ENCODE peak calls at places on chromosomes 3 and 15, in eight cellular contexts. D, B, Q, R, H, G, A and C are unnamed samples.

GRCh38 chr3:9955067-9955502 is 2.9 kb upstream of the PRRT3 start:
- DNase-seq in G (no peak), Q (no peak), A (no peak), H (no peak), B (no peak), D (no peak), R (no peak), C (peak; percentile 66)

GRCh38 chr3:36165509-36165908 is 214.8 kb upstream of the STAC start:
- DNase-seq in R (no peak), B (no peak), A (no peak), Q (no peak), D (no peak), H (no peak), G (no peak), C (no peak)

GRCh38 chr3:40593351-40593750 is 68.6 kb downstream of the ZNF621 start:
- DNase-seq in G (no peak), B (no peak), A (no peak), H (no peak), Q (no peak), D (no peak), R (no peak), C (no peak)

GRCh38 chr15:85826756-85827515 is 32.2 kb upstream of the KLHL25 start:
- DNase-seq in A (no peak), H (no peak), R (no peak), D (no peak), G (no peak), Q (no peak), B (no peak), C (no peak)

GRCh38 chr3:24273491-24273890 is 221.2 kb downstream of the THRB start:
- DNase-seq in R (no peak), D (peak; percentile 11), B (no peak), Q (no peak), H (no peak), A (no peak), G (peak; percentile 88), C (no peak)

GRCh38 chr3:195004512-195005250 is 266.3 kb downstream of the XXYLT1 start:
- DNase-seq in Q (no peak), D (no peak), H (no peak), B (no peak), R (no peak), G (no peak), A (no peak), C (no peak)

GRCh38 chr15:64455951-64456350 is 4.4 kb upstream of the ZNF609 start:
- DNase-seq in A (peak; percentile 20), R (no peak), Q (no peak), H (no peak), G (no peak), D (no peak), B (no peak), C (no peak)

GRCh38 chr3:187101184-187102072 is 37.9 kb downstream of the RPL39L start:
- DNase-seq in D (peak; percentile 48), Q (no peak), B (peak; percentile 45), R (peak; percentile 72), G (no peak), H (no peak), A (peak; percentile 77), C (peak; percentile 65)

GRCh38 chr3:172751188-172751571 is 654 bp downstream of the ECT2 start:
- DNase-seq in R (no peak), H (no peak), Q (no peak), D (peak; percentile 32), B (no peak), G (peak; percentile 25), A (no peak), C (no peak)

GRCh38 chr3:57872606-57873005 is 116.5 kb downstream of the SLMAP start:
- DNase-seq in Q (no peak), G (no peak), H (no peak), B (no peak), R (no peak), D (no peak), A (no peak), C (no peak)

GRCh38 chr3:67381667-67382272 is 272.6 kb downstream of the SUCLG2 start:
- DNase-seq in B (no peak), A (no peak), Q (no peak), D (peak; percentile 14), R (no peak), G (peak; percentile 33), H (no peak), C (peak; percentile 29)

GRCh38 chr15:51077565-51078153 is 17.0 kb downstream of the TNFAIP8L3 start:
- DNase-seq in B (peak; percentile 77), R (peak; percentile 66), G (no peak), A (peak; percentile 71), H (no peak), D (peak; percentile 49), Q (no peak), C (no peak)

GRCh38 chr3:193605876-193606275 is 12.9 kb downstream of the OPA1 start:
- DNase-seq in B (no peak), Q (no peak), D (peak; percentile 79), H (peak; percentile 41), G (peak; percentile 88), R (no peak), A (peak; percentile 55), C (peak; percentile 66)

GRCh38 chr15:43912991-43913927 is 86.5 kb downstream of the WDR76 start:
- DNase-seq in R (no peak), G (peak; percentile 96), B (no peak), D (no peak), H (peak; percentile 93), A (no peak), Q (peak; percentile 93), C (peak; percentile 47)

GRCh38 chr3:194804796-194805195 is 119.1 kb downstream of the FAM43A start:
- DNase-seq in Q (no peak), B (no peak), D (no peak), G (no peak), A (no peak), H (no peak), R (no peak), C (no peak)

GRCh38 chr3:190056795-190057194 is 63.9 kb downstream of the P3H2 start:
- DNase-seq in G (no peak), D (no peak), H (no peak), B (no peak), Q (no peak), A (no peak), R (no peak), C (peak; percentile 26)

GRCh38 chr15:31296304-31297220 is 30.1 kb upstream of the KLF13 start:
- DNase-seq in B (peak; percentile 88), R (no peak), G (peak; percentile 90), A (peak; percentile 74), Q (no peak), D (peak; percentile 90), H (no peak), C (peak; percentile 53)

GRCh38 chr15:47715856-47716445 is 1.4 kb upstream of the SEMA6D start:
- DNase-seq in G (no peak), Q (no peak), R (no peak), B (no peak), H (no peak), A (no peak), D (no peak), C (no peak)

GRCh38 chr3:179716811-179717210 is 64.0 kb downstream of the USP13 start:
- DNase-seq in B (no peak), D (no peak), Q (no peak), A (no peak), R (no peak), H (no peak), G (no peak), C (no peak)

GRCh38 chr3:33144433-33144832 is 30.6 kb downstream of the CRTAP start:
- DNase-seq in G (peak; percentile 21), A (no peak), D (no peak), Q (no peak), R (no peak), B (no peak), H (no peak), C (no peak)

GRCh38 chr3:94336076-94336741 is 273.3 kb downstream of the NSUN3 start:
- DNase-seq in H (peak; percentile 15), A (peak; percentile 7), Q (no peak), D (no peak), R (no peak), B (no peak), G (peak; percentile 81), C (peak; percentile 78)

GRCh38 chr15:67372563-67372962 is 118.0 kb downstream of the IQCH start:
- DNase-seq in B (no peak), D (no peak), Q (no peak), G (no peak), A (no peak), H (no peak), R (no peak), C (no peak)

GRCh38 chr3:121836069-121836468 is 1.1 kb downstream of the EAF2 start:
- DNase-seq in A (no peak), H (no peak), B (no peak), G (no peak), R (no peak), Q (no peak), D (no peak), C (no peak)

GRCh38 chr3:159796744-159797143 is 191.9 kb upstream of the IL12A start:
- DNase-seq in D (no peak), B (no peak), H (no peak), Q (no peak), R (no peak), G (peak; percentile 37), A (no peak), C (no peak)

GRCh38 chr15:65394280-65394789 is 16.5 kb upstream of the IGDCC3 start:
- DNase-seq in D (no peak), Q (no peak), R (no peak), H (no peak), G (no peak), B (no peak), A (no peak), C (no peak)

DNA sequence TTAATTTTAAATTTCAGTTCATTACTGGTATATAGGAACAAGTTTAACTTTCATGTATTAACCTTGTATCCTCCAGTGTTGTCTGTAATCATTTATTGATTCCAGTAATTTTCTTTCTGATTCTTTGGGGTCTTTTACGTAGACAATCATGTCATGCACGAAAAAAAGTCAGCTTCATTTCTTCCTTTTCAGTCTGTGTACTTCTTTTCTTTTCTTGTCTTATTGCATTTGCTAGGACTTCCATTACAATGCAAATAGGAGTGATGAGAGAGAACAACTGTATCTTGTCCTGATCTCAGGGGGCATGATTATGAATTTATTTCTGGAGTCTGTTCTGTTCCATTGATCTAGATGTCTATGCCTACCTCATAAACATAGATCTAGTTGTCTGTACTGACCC is 56.5 kb downstream of the STT3B start:
- DNase-seq in A (no peak), G (no peak), Q (no peak), R (no peak), B (no peak), D (no peak), H (no peak), C (no peak)
- H3K9me3 ChIP-seq in A (peaks cover 8% of the 10 kb centered on the region), G (no peaks in the 10 kb centered on the region), Q (no peaks in the 10 kb centered on the region), R (peaks cover 33% of the 10 kb centered on the region), B (no peaks in the 10 kb centered on the region), D (no peaks in the 10 kb centered on the region), H (peaks cover 11% of the 10 kb centered on the region), C (no peaks in the 10 kb centered on the region)

GRCh38 chr15:69719527-69719926 is 266.9 kb downstream of the RPLP1 start:
- DNase-seq in Q (no peak), H (no peak), B (no peak), G (no peak), R (no peak), A (peak; percentile 44), D (peak; percentile 67), C (no peak)
- H3K4me1 ChIP-seq in Q (peaks cover 7% of the 10 kb centered on the region), H (no peaks in the 10 kb centered on the region), B (no peaks in the 10 kb centered on the region), G (peaks cover 12% of the 10 kb centered on the region), R (peaks cover 12% of the 10 kb centered on the region), A (no peaks in the 10 kb centered on the region), D (no peaks in the 10 kb centered on the region), C (peaks cover 7% of the 10 kb centered on the region)

GRCh38 chr3:69997486-69998307 is 1.8 kb upstream of the SAMMSON start:
- DNase-seq in H (no peak), G (no peak), A (no peak), D (no peak), B (no peak), Q (no peak), R (no peak), C (no peak)
- H3K36me3 ChIP-seq in H (no peaks in the 10 kb centered on the region), G (no peaks in the 10 kb centered on the region), A (no peaks in the 10 kb centered on the region), D (no peaks in the 10 kb centered on the region), B (no peaks in the 10 kb centered on the region), Q (no peaks in the 10 kb centered on the region), R (no peaks in the 10 kb centered on the region), C (no peaks in the 10 kb centered on the region)

GRCh38 chr3:175957427-175957826 is 1098.3 kb downstream of the NAALADL2 start:
- DNase-seq in Q (no peak), B (no peak), D (no peak), G (no peak), R (no peak), H (no peak), A (no peak), C (no peak)
- H3K9me3 ChIP-seq in Q (no peaks in the 10 kb centered on the region), B (no peaks in the 10 kb centered on the region), D (no peaks in the 10 kb centered on the region), G (no peaks in the 10 kb centered on the region), R (no peaks in the 10 kb centered on the region), H (no peaks in the 10 kb centered on the region), A (no peaks in the 10 kb centered on the region), C (no peaks in the 10 kb centered on the region)